ENCODE peak calls at places on chromosomes 12 and 14, in five cellular contexts. One of them, this sample, is unnamed.

GRCh38 chr12:63206908-63207307 is 55.9 kb upstream of the AVPR1A start:
- DNase-seq in IMR-90: no peak
- DNase-seq in testis: no peak
- DNase-seq in A549: peak
- DNase-seq in breast epithelium: no peak
- DNase-seq in this sample: peak

GRCh38 chr14:92657457-92658142 is 90.8 kb downstream of the LGMN start:
- DNase-seq in IMR-90: no peak
- DNase-seq in testis: peak
- DNase-seq in A549: no peak
- DNase-seq in breast epithelium: no peak
- DNase-seq in this sample: peak

GRCh38 chr12:123442774-123443173 is 6.3 kb upstream of the RILPL2 start:
- DNase-seq in IMR-90: no peak
- DNase-seq in testis: no peak
- DNase-seq in A549: no peak
- DNase-seq in breast epithelium: no peak
- DNase-seq in this sample: peak

GRCh38 chr12:46384451-46385301 is 12.1 kb upstream of the SLC38A2 start:
- DNase-seq in IMR-90: no peak
- DNase-seq in testis: no peak
- DNase-seq in A549: no peak
- DNase-seq in breast epithelium: no peak
- DNase-seq in this sample: peak

GRCh38 chr12:12387521-12387920 is 30.6 kb downstream of the BORCS5 start:
- DNase-seq in IMR-90: peak
- DNase-seq in testis: no peak
- DNase-seq in A549: no peak
- DNase-seq in breast epithelium: no peak
- DNase-seq in this sample: no peak

GRCh38 chr14:101185946-101186345 is 282.4 kb upstream of the RTL1 start:
- DNase-seq in IMR-90: no peak
- DNase-seq in testis: no peak
- DNase-seq in A549: no peak
- DNase-seq in breast epithelium: peak
- DNase-seq in this sample: no peak

GRCh38 chr14:78340250-78340649 is 170.1 kb downstream of the NRXN3 start:
- DNase-seq in IMR-90: no peak
- DNase-seq in testis: no peak
- DNase-seq in A549: no peak
- DNase-seq in breast epithelium: no peak
- DNase-seq in this sample: no peak

GRCh38 chr12:79512068-79512467 is 178.7 kb downstream of the PAWR start:
- DNase-seq in IMR-90: no peak
- DNase-seq in testis: no peak
- DNase-seq in A549: peak
- DNase-seq in breast epithelium: no peak
- DNase-seq in this sample: peak

GRCh38 chr12:50297027-50297426 is 13.7 kb upstream of the LIMA1 start:
- DNase-seq in IMR-90: no peak
- DNase-seq in testis: no peak
- DNase-seq in A549: no peak
- DNase-seq in breast epithelium: no peak
- DNase-seq in this sample: no peak

GRCh38 chr12:71780207-71780822 is 25.7 kb downstream of the RAB21 start:
- DNase-seq in IMR-90: peak
- DNase-seq in testis: peak
- DNase-seq in A549: peak
- DNase-seq in breast epithelium: no peak
- DNase-seq in this sample: peak

GRCh38 chr12:93819048-93819491 is 141.9 kb downstream of the CRADD start:
- DNase-seq in IMR-90: peak
- DNase-seq in testis: peak
- DNase-seq in A549: no peak
- DNase-seq in breast epithelium: no peak
- DNase-seq in this sample: no peak

GRCh38 chr12:132886529-132887477 is 602 bp downstream of the CHFR start:
- DNase-seq in IMR-90: peak
- DNase-seq in testis: no peak
- DNase-seq in A549: peak
- DNase-seq in breast epithelium: no peak
- DNase-seq in this sample: peak

DNA sequence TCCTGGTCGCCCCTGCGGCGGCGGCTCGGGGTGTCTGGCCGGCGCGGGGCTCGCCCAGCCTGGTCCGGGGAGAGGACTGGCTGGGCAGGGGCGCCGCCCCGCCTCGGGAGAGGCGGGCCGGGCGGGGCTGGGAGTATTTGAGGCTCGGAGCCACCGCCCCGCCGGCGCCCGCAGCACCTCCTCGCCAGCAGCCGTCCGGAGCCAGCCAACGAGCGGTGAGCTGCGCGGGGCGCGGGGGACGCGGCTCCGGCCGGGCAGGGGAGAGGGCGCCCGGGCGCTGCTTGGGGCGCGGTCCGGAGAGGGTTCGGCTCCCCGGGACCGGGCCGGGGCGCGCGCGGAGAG is at the start of gene LGALS3:
- DNase-seq in IMR-90: peak
- DNase-seq in testis: peak
- DNase-seq in A549: peak
- DNase-seq in breast epithelium: peak
- DNase-seq in this sample: peak
- TF ChIP-seq POLR2A in IMR-90: peak
- TF ChIP-seq POLR2A in testis: no peak
- TF ChIP-seq POLR2A in A549: peak
- TF ChIP-seq POLR2A in breast epithelium: no peak
- TF ChIP-seq POLR2A in this sample: peak

GRCh38 chr14:94129758-94130414 is 482 bp upstream of the IFI27L2 start:
- DNase-seq in IMR-90: peak
- DNase-seq in testis: peak
- DNase-seq in A549: peak
- DNase-seq in breast epithelium: no peak
- DNase-seq in this sample: peak
- TF ChIP-seq CTCF in IMR-90: no peak
- TF ChIP-seq CTCF in testis: peak
- TF ChIP-seq CTCF in A549: no peak
- TF ChIP-seq CTCF in breast epithelium: no peak
- TF ChIP-seq CTCF in this sample: no peak

GRCh38 chr14:98773814-98774213 is 498.2 kb downstream of the BCL11B start:
- DNase-seq in IMR-90: no peak
- DNase-seq in testis: no peak
- DNase-seq in A549: no peak
- DNase-seq in breast epithelium: no peak
- DNase-seq in this sample: no peak
- TF ChIP-seq POLR2A in IMR-90: no peak
- TF ChIP-seq POLR2A in testis: no peak
- TF ChIP-seq POLR2A in A549: no peak
- TF ChIP-seq POLR2A in breast epithelium: no peak
- TF ChIP-seq POLR2A in this sample: no peak

DNA sequence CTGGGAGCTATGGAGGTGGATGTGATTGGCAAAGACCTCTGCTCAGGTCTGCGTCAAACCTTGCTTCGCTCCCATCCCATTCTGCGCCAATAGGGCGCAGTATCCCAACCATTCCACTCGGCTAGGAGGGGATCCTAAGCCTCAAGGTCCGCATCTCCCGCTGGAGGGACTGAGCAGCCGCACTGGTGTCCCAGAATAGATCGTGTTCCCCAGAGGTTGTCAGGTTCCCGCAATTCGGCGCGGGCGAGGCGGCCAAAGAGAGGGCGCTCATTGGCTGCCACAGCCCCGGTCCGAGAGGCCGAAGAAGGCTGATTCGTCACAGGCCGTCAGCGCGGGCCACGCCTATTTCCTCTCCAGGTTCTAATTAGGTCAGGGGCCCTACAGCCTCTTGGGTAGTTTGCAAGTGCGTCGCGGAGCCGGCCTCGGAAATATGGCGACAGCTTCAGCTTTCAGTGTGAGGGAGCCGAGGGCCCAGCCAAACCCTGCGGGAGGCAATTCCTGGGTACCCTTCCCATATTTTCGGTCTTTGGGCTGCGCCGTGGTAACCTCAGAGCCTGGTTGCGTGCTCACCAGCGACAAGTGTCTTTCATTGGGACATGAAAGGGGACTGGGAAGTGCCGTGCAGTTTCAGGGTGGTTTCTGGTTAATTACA is 5.0 kb downstream of the OR10AD1 start:
- DNase-seq in IMR-90: peak
- DNase-seq in testis: peak
- DNase-seq in A549: peak
- DNase-seq in breast epithelium: peak
- DNase-seq in this sample: peak
- TF ChIP-seq CTCF in IMR-90: peak
- TF ChIP-seq CTCF in testis: no peak
- TF ChIP-seq CTCF in A549: no peak
- TF ChIP-seq CTCF in breast epithelium: peak
- TF ChIP-seq CTCF in this sample: no peak

This sample was measured in NB4.